ENCODE peak calls at places on chromosomes 4 and X, in four cellular contexts. U is K562, V is GM12878, X is HepG2. A is an unnamed sample. For H3K4me1, the result is how much of the 10 kb centered on the place peaks cover.

GRCh38 chrX:96703379-96703778 is 18.7 kb downstream of the DIAPH2 start:
- DNase-seq in U (no peak), V (no peak), X (no peak), A (no peak)

GRCh38 chr4:51870441-51871188 is 27.7 kb downstream of the DCUN1D4 start:
- DNase-seq in U (no peak), V (no peak), X (no peak), A (no peak)

GRCh38 chrX:96703816-96704215 is 19.2 kb downstream of the DIAPH2 start:
- DNase-seq in U (no peak), V (no peak), X (no peak), A (peak)

GRCh38 chrX:39736219-39737211 is 361.2 kb downstream of the BCOR start:
- DNase-seq in U (no peak), V (no peak), X (no peak), A (no peak)

GRCh38 chrX:21996872-21997271 is 35.3 kb upstream of the PHEX start:
- DNase-seq in U (peak), V (no peak), X (peak), A (no peak)

GRCh38 chrX:109987884-109988283 is 15.0 kb upstream of the TMEM164 start:
- DNase-seq in U (no peak), V (no peak), X (no peak), A (no peak)

GRCh38 chr4:81754169-81754568 is 282.5 kb upstream of the RASGEF1B start:
- DNase-seq in U (no peak), V (no peak), X (no peak), A (no peak)

GRCh38 chr4:55770662-55771061 is 48.9 kb upstream of the EXOC1L start:
- DNase-seq in U (no peak), V (no peak), X (no peak), A (no peak)

GRCh38 chr4:127505203-127505602 is 127.6 kb upstream of the INTU start:
- DNase-seq in U (no peak), V (no peak), X (no peak), A (no peak)

GRCh38 chrX:150972450-150972849 is 10.7 kb upstream of the HMGB3 start:
- DNase-seq in U (no peak), V (no peak), X (no peak), A (no peak)

GRCh38 chrX:129783176-129783776 is 3.5 kb downstream of the SASH3 start:
- DNase-seq in U (no peak), V (no peak), X (no peak), A (no peak)

GRCh38 chrX:129780441-129781105 is 824 bp downstream of the SASH3 start:
- DNase-seq in U (no peak), V (no peak), X (no peak), A (no peak)

GRCh38 chrX:129782706-129783105 is 3.0 kb downstream of the SASH3 start:
- DNase-seq in U (no peak), V (no peak), X (no peak), A (no peak)

GRCh38 chrX:129781134-129782014 is 1.6 kb downstream of the SASH3 start:
- DNase-seq in U (no peak), V (peak), X (no peak), A (no peak)

DNA sequence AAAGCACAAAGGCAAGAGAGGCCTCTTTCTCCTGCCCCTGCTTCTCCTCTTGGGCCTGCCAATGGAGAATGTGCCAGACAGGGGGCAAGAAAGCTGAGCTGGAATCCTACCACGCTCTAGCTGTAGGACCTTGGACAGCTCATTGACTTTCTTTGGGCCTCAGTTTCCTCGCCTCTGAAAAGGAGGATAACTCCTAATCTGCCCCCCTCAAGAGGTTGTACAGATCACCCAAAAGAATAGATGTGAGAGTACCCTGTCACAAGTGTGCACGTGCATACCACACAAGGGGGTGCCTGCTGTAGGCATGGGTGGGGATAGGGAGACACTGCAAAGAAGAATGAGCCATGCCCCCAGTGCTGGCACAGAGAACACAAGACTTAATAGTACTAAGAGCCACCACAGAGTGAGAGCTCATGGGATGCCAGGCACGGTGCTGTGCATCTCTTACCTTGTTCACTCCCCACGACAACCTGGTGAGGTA is 2.3 kb downstream of the SASH3 start:
- DNase-seq in U (no peak), V (no peak), X (no peak), A (no peak)
- H3K4me1 ChIP-seq in U (under half), V (under half), X (under half), A (under half)

DNA sequence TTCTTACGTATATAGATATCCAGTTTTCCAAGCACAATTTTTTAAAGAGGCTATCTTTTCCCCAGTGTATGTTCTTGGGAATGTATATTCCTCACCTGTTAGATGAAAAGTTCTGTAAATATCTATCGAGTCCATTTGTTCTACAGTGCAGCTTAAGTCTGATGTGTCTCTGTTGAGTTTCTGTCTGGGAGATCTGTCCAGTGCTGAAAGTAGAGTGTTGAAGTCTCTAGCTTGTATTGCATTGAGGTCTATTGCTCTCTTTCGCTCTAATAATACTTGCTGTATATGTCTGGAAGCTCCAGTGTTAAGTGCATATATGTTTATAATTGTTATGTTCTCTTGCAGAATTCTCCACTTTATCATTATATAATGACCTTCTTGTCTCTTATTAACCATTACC is 373.1 kb downstream of the PPARGC1A start:
- DNase-seq in U (no peak), V (no peak), X (no peak), A (no peak)
- TF ChIP-seq REST in U (no peak), V (peak), X (peak), A (peak)

GRCh38 chrX:153973127-153974002 is 811 bp downstream of the TMEM187 start:
- DNase-seq in U (no peak), V (no peak), X (peak), A (no peak)
- TF ChIP-seq CREB1 in U (no peak), V (no peak), X (no peak), A (no peak)

GRCh38 chr4:147866532-147867271 is 134.8 kb downstream of the ARHGAP10 start:
- DNase-seq in U (peak), V (peak), X (peak), A (peak)

GRCh38 chr4:147863111-147863747 is 131.3 kb downstream of the ARHGAP10 start:
- DNase-seq in U (no peak), V (no peak), X (no peak), A (no peak)

GRCh38 chr4:147863808-147864472 is 132.1 kb downstream of the ARHGAP10 start:
- DNase-seq in U (no peak), V (no peak), X (no peak), A (no peak)

GRCh38 chr4:147865926-147866325 is 134.0 kb downstream of the ARHGAP10 start:
- DNase-seq in U (no peak), V (no peak), X (no peak), A (peak)

GRCh38 chr4:147864591-147864990 is 132.7 kb downstream of the ARHGAP10 start:
- DNase-seq in U (no peak), V (no peak), X (no peak), A (no peak)
- H3K4me1 ChIP-seq in U (under half), V (under half), X (under half), A (under half)